ENCODE peak calls at places on chromosome 18, in ten cellular contexts. L is breast epithelium, N is A549, Y is H54, V is ovary, D is NB4, U is transverse colon, E is lower leg skin, C is heart left ventricle, K is endothelial cell of umbilical vein. O is an unnamed sample.

GRCh38 chr18:75161629-75162028 is 47.3 kb downstream of the PTGR3 start:
- DNase-seq in U (peak), V (no peak), K (peak), Y (no peak), E (peak), D (peak), L (no peak), C (no peak), N (peak), O (peak)

GRCh38 chr18:71485578-71485977 is 1058.6 kb downstream of the CBLN2 start:
- DNase-seq in V (no peak), K (no peak), D (peak), C (no peak), Y (no peak), L (no peak), U (no peak), E (no peak), N (no peak), O (no peak)

GRCh38 chr18:29862824-29863223 is 1179.7 kb downstream of the DSC3 start:
- DNase-seq in U (no peak), C (no peak), L (no peak), E (no peak), D (no peak), Y (no peak), K (no peak), N (no peak), V (no peak), O (no peak)

GRCh38 chr18:22694954-22695353 is 238.2 kb upstream of the RBBP8 start:
- DNase-seq in N (peak), V (peak), D (peak), Y (peak), L (no peak), C (no peak), E (no peak), U (no peak), K (no peak), O (no peak)

GRCh38 chr18:24157855-24158254 is 19.0 kb downstream of the CABYR start:
- DNase-seq in E (no peak), Y (no peak), N (no peak), U (no peak), D (no peak), C (no peak), L (no peak), V (no peak), K (no peak), O (no peak)

GRCh38 chr18:48841381-48842258 is 109.1 kb downstream of the SMAD7 start:
- DNase-seq in K (peak), L (no peak), Y (no peak), D (peak), E (peak), V (no peak), U (no peak), C (peak), N (no peak), O (no peak)

GRCh38 chr18:8063733-8064132 is 496.6 kb downstream of the PTPRM start:
- DNase-seq in L (no peak), D (no peak), Y (no peak), U (no peak), V (no peak), C (no peak), E (no peak), K (no peak), N (no peak), O (no peak)

GRCh38 chr18:44654555-44654954 is 26.1 kb upstream of the SETBP1 start:
- DNase-seq in U (no peak), Y (no peak), L (no peak), E (no peak), N (no peak), V (no peak), C (no peak), D (no peak), K (peak), O (no peak)

GRCh38 chr18:5180254-5180653 is 16.8 kb downstream of the AKAIN1 start:
- DNase-seq in L (no peak), N (no peak), Y (no peak), E (no peak), D (no peak), K (no peak), C (no peak), V (no peak), U (no peak), O (no peak)

GRCh38 chr18:45370190-45371010 is 244.9 kb upstream of the SLC14A2 start:
- DNase-seq in U (no peak), E (no peak), C (no peak), L (no peak), V (no peak), N (no peak), K (no peak), Y (no peak), D (no peak), O (no peak)

GRCh38 chr18:13308369-13308768 is 89.8 kb downstream of the LDLRAD4 start:
- DNase-seq in Y (no peak), L (no peak), K (no peak), U (no peak), N (no peak), C (no peak), E (no peak), V (no peak), D (no peak), O (no peak)

GRCh38 chr18:67243799-67244587 is 272.5 kb downstream of the DSEL start:
- DNase-seq in N (no peak), E (no peak), K (peak), D (no peak), C (no peak), Y (no peak), V (no peak), L (no peak), U (no peak), O (no peak)

GRCh38 chr18:67242001-67242400 is 274.5 kb downstream of the DSEL start:
- DNase-seq in L (no peak), E (no peak), N (no peak), Y (no peak), D (no peak), C (no peak), U (no peak), V (no peak), K (no peak), O (no peak)

GRCh38 chr18:67239826-67240225 is 276.7 kb downstream of the DSEL start:
- DNase-seq in U (no peak), N (no peak), L (no peak), K (no peak), D (no peak), Y (no peak), E (no peak), C (no peak), V (no peak), O (no peak)

DNA sequence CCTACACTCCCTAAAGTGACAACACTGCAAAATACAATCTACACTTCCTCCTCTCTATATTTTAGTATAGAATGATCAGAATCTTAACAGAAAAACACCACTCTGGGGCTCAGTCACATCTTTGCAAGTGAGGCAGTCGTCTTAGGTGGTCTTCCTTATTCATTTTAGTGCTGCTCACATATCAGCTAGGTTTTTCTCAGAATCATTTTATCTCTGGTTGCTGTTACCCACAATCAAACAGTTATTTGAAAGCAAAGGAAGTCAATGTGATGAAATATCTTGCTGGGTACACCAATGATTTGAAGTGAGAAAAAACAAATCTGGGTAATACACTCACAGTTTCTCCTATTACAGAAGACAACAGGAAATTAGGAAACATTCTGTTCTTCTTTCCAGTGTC is 275.2 kb downstream of the DSEL start:
- DNase-seq in D (no peak), Y (no peak), K (no peak), C (no peak), N (no peak), U (no peak), L (no peak), V (no peak), E (no peak), O (no peak)
- TF ChIP-seq POLR2A in D (no peak), Y (no peak), K (no peak), C (no peak), N (no peak), U (no peak), L (no peak), V (no peak), E (no peak), O (no peak)

GRCh38 chr18:77161954-77162353 is 29.4 kb upstream of the MBP start:
- DNase-seq in V (no peak), L (no peak), Y (no peak), N (no peak), C (no peak), D (no peak), U (no peak), K (no peak), E (no peak), O (no peak)

GRCh38 chr18:77164762-77165485 is 32.3 kb upstream of the MBP start:
- DNase-seq in Y (no peak), C (no peak), L (no peak), E (no peak), D (no peak), N (no peak), K (no peak), V (no peak), U (no peak), O (no peak)

GRCh38 chr18:77164026-77164425 is 31.4 kb upstream of the MBP start:
- DNase-seq in E (no peak), D (no peak), K (no peak), V (no peak), N (no peak), Y (no peak), L (no peak), U (no peak), C (no peak), O (no peak)

GRCh38 chr18:77160515-77160914 is 27.9 kb upstream of the MBP start:
- DNase-seq in L (no peak), U (no peak), V (no peak), D (peak), N (no peak), C (no peak), Y (no peak), E (no peak), K (no peak), O (no peak)

GRCh38 chr18:77162580-77162979 is 30.0 kb upstream of the MBP start:
- DNase-seq in V (no peak), K (no peak), C (no peak), U (no peak), D (no peak), Y (no peak), L (no peak), E (no peak), N (no peak), O (no peak)
- TF ChIP-seq POLR2A in V (no peak), K (no peak), C (no peak), U (no peak), D (no peak), Y (no peak), L (no peak), E (no peak), N (no peak), O (no peak)

GRCh38 chr18:76548541-76548940 is 53.5 kb upstream of the ZNF516 start:
- DNase-seq in C (no peak), V (no peak), N (no peak), E (no peak), D (no peak), L (no peak), U (no peak), Y (no peak), K (no peak), O (no peak)

GRCh38 chr18:76544511-76545350 is 49.7 kb upstream of the ZNF516 start:
- DNase-seq in K (no peak), N (no peak), L (no peak), C (no peak), U (no peak), E (no peak), Y (no peak), D (peak), V (no peak), O (no peak)

GRCh38 chr18:76547306-76547705 is 52.3 kb upstream of the ZNF516 start:
- DNase-seq in C (no peak), L (no peak), Y (no peak), N (no peak), D (no peak), E (no peak), V (no peak), U (no peak), K (no peak), O (no peak)

GRCh38 chr18:76546282-76546572 is 51.2 kb upstream of the ZNF516 start:
- DNase-seq in U (no peak), E (no peak), N (no peak), V (no peak), L (no peak), C (no peak), Y (no peak), K (no peak), D (no peak), O (no peak)

GRCh38 chr18:76545433-76546281 is 50.6 kb upstream of the ZNF516 start:
- DNase-seq in V (no peak), D (peak), C (no peak), L (no peak), N (no peak), U (no peak), E (no peak), K (no peak), Y (no peak), O (no peak)
- TF ChIP-seq POLR2A in V (no peak), D (no peak), C (no peak), L (no peak), N (no peak), U (no peak), E (no peak), K (no peak), Y (no peak), O (no peak)

GRCh38 chr18:26548144-26549102 is at the start of gene KCTD1:
- DNase-seq in N (peak), K (peak), V (peak), C (peak), Y (peak), E (peak), D (peak), U (peak), L (peak), O (peak)

GRCh38 chr18:26547302-26548143 is 830 bp downstream of the KCTD1 start:
- DNase-seq in U (peak), Y (no peak), V (peak), K (peak), E (peak), C (peak), L (peak), N (peak), D (peak), O (peak)

GRCh38 chr18:26551217-26551708 is 2.9 kb upstream of the KCTD1 start:
- DNase-seq in Y (no peak), N (no peak), V (no peak), D (no peak), K (no peak), L (no peak), U (no peak), E (no peak), C (no peak), O (peak)

GRCh38 chr18:26549103-26549485 is 741 bp upstream of the KCTD1 start:
- DNase-seq in D (peak), K (peak), N (no peak), L (peak), E (no peak), V (no peak), U (peak), C (peak), Y (no peak), O (peak)

DNA sequence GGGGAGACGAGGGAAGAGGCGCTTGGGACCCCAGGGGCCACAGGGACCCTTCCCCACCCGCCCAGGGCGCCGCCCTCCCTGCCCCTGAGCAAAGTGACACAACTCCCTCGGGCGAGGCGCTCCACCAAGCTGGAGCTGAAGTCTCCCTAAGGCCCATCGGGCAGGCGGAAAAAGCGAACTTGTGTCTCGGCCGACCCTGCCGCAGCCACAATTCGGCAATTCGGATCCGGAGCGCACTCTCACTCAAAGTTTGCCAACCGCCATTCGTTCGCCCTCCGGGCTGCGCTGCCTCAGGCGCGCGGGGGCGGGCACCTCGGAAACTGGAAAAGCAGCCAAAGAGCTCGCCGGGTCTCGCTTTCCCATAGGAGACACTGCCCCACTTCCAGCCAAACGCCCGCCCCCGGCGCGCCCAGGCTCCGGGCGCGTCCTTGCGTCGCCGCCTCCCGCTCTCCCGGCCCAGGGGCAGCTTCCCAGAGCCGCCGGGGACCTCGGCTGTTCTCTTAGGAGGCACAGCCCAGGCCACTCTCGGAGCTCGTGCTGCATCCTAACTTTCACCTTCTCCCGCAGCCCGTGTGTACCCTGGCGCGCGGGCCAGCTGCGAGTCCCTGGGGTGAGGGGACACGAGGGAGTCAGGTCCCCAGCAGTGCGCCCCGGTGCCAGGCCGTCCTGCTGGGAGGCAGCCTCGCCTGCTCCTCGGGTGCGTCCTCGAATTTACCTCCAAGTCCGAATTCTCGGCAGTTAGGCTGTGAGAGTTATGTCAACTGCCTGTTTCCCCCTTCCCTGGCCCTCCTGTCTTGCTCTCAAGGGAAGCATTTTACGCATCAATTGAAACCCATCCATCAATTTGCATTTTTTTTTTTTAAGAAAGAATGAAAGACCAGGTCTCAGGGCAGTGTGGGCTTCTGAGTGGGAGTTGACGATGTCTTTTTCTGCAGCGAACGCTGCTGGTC is 1.4 kb upstream of the KCTD1 start:
- DNase-seq in C (peak), U (peak), N (peak), V (peak), E (peak), K (peak), D (peak), L (peak), Y (peak), O (peak)
- TF ChIP-seq POLR2A in C (no peak), U (peak), N (peak), V (no peak), E (no peak), K (no peak), D (no peak), L (no peak), Y (peak), O (no peak)

GRCh38 chr18:11908182-11909080 is at the start of gene MPPE1:
- DNase-seq in N (peak), L (peak), K (peak), D (peak), Y (peak), U (peak), V (peak), E (peak), C (peak), O (peak)
- TF ChIP-seq POLR2A in N (peak), L (peak), K (no peak), D (peak), Y (no peak), U (peak), V (peak), E (peak), C (peak), O (peak)